ENCODE peak calls at places on chromosomes 13 and 19, in nine cellular contexts. S, F, I, N, D, V, E, M and P are unnamed samples.

GRCh38 chr19:42794751-42795150 is 29.3 kb upstream of the PSG8 start:
- DNase-seq in S (no peak), D (no peak), F (no peak), N (no peak), E (no peak), V (no peak), M (no peak), I (no peak), P (no peak)

GRCh38 chr13:67343777-67344176 is 113.6 kb upstream of the PCDH9 start:
- DNase-seq in N (no peak), I (no peak), M (no peak), E (no peak), V (peak), S (no peak), F (no peak), D (no peak), P (no peak)

GRCh38 chr19:30656520-30657100 is 284.4 kb downstream of the ZNF536 start:
- DNase-seq in I (no peak), F (no peak), V (no peak), M (no peak), D (no peak), S (no peak), N (no peak), E (no peak), P (no peak)

GRCh38 chr13:48585456-48585840 is 52.6 kb upstream of the RCBTB2 start:
- DNase-seq in N (peak), M (peak), E (peak), D (no peak), I (no peak), V (peak), F (no peak), S (peak), P (peak)

GRCh38 chr19:12764698-12765097 is 10.7 kb downstream of the HOOK2 start:
- DNase-seq in I (no peak), F (no peak), N (no peak), S (no peak), V (no peak), E (no peak), D (no peak), M (no peak), P (no peak)

GRCh38 chr19:41541990-41542584 is 33.9 kb upstream of the CEACAM21 start:
- DNase-seq in E (peak), S (no peak), D (peak), I (peak), V (peak), F (peak), M (peak), N (peak), P (no peak)

GRCh38 chr13:113064534-113065405 is 40.8 kb upstream of the F7 start:
- DNase-seq in N (peak), F (no peak), S (no peak), I (peak), E (peak), M (no peak), V (peak), D (no peak), P (no peak)

GRCh38 chr13:24203726-24204295 is 43.3 kb downstream of the SPATA13 start:
- DNase-seq in S (no peak), D (no peak), N (no peak), M (no peak), V (peak), E (no peak), I (no peak), F (no peak), P (no peak)

GRCh38 chr13:89937420-89937819 is 1410.1 kb upstream of the MIR17HG start:
- DNase-seq in D (no peak), M (no peak), E (no peak), S (no peak), I (no peak), N (no peak), F (no peak), V (no peak), P (no peak)

GRCh38 chr13:80516818-80517348 is 176.0 kb upstream of the SPRY2 start:
- DNase-seq in I (no peak), M (no peak), N (no peak), V (no peak), E (no peak), D (no peak), S (no peak), F (no peak), P (no peak)

GRCh38 chr13:113117956-113118327 is 4.7 kb upstream of the F10 start:
- DNase-seq in V (no peak), I (peak), M (no peak), E (no peak), D (no peak), S (no peak), N (no peak), F (no peak), P (no peak)

GRCh38 chr13:62997696-62998095 is 1582.0 kb upstream of the PCDH20 start:
- DNase-seq in N (no peak), M (no peak), F (no peak), S (no peak), D (no peak), I (no peak), E (no peak), V (no peak), P (no peak)

GRCh38 chr19:14325863-14326262 is 55.4 kb upstream of the ADGRE5 start:
- DNase-seq in N (no peak), I (no peak), D (no peak), M (no peak), F (no peak), V (no peak), E (no peak), S (no peak), P (no peak)

GRCh38 chr13:112903071-112903577 is 65.9 kb upstream of the MCF2L start:
- DNase-seq in F (peak), M (no peak), I (peak), D (no peak), S (no peak), E (no peak), N (no peak), V (no peak), P (no peak)

GRCh38 chr19:50721441-50722137 is 1.6 kb upstream of the CLEC11A start:
- DNase-seq in I (no peak), F (no peak), E (no peak), V (no peak), N (no peak), S (no peak), D (no peak), M (no peak), P (no peak)

GRCh38 chr13:30735025-30735967 is at the start of gene ALOX5AP:
- DNase-seq in F (no peak), I (peak), N (no peak), S (no peak), M (no peak), D (peak), V (no peak), E (no peak), P (no peak)

GRCh38 chr13:24033527-24034302 is 126.8 kb upstream of the SPATA13 start:
- DNase-seq in V (no peak), E (peak), N (peak), M (no peak), D (no peak), I (no peak), F (no peak), S (peak), P (peak)

GRCh38 chr13:24406524-24406923 is 97.1 kb downstream of the C1QTNF9 start:
- DNase-seq in M (no peak), N (no peak), E (no peak), V (no peak), D (no peak), S (no peak), F (no peak), I (no peak), P (no peak)

GRCh38 chr13:43005460-43006236 is 13.6 kb upstream of the EPSTI1 start:
- DNase-seq in D (no peak), N (peak), S (no peak), I (no peak), F (no peak), V (peak), M (no peak), E (peak), P (no peak)

GRCh38 chr13:103573446-103573845 is 507.2 kb upstream of the SLC10A2 start:
- DNase-seq in F (no peak), I (no peak), M (no peak), N (no peak), E (no peak), D (no peak), V (no peak), S (no peak), P (no peak)

GRCh38 chr13:102651892-102652291 is 43.0 kb downstream of the METTL21C start:
- DNase-seq in F (no peak), N (peak), I (no peak), E (peak), S (no peak), D (no peak), V (no peak), M (no peak), P (peak)

GRCh38 chr19:2337329-2337707 is 8.8 kb downstream of the SPPL2B start:
- DNase-seq in V (no peak), E (peak), F (peak), D (no peak), N (peak), I (no peak), M (peak), S (no peak), P (no peak)

GRCh38 chr19:38134538-38135149 is 89.4 kb downstream of the DPF1 start:
- DNase-seq in I (no peak), M (peak), S (no peak), N (peak), V (peak), D (peak), E (peak), F (peak), P (peak)

GRCh38 chr19:4597975-4598671 is 38.6 kb upstream of the SEMA6B start:
- DNase-seq in V (peak), D (no peak), E (peak), I (no peak), F (peak), M (peak), S (no peak), N (no peak), P (no peak)

GRCh38 chr13:30766234-30766633 is 30.9 kb downstream of the ALOX5AP start:
- DNase-seq in N (no peak), I (no peak), D (no peak), F (no peak), S (no peak), V (no peak), M (no peak), E (no peak), P (no peak)

GRCh38 chr19:6481541-6482342 is at the start of gene DENND1C:
- DNase-seq in I (peak), F (peak), N (no peak), M (peak), D (peak), E (no peak), S (no peak), V (peak), P (no peak)

GRCh38 chr13:84032116-84032515 is 149.8 kb upstream of the SLITRK1 start:
- DNase-seq in F (no peak), S (no peak), E (no peak), V (peak), M (no peak), D (no peak), I (no peak), N (peak), P (no peak)

GRCh38 chr19:56114051-56114694 is 6.9 kb downstream of the ZNF787 start:
- DNase-seq in V (no peak), E (no peak), M (no peak), I (no peak), S (no peak), D (no peak), F (peak), N (no peak), P (no peak)

GRCh38 chr19:56765107-56765506 is 75.4 kb downstream of the PEG3 start:
- DNase-seq in N (no peak), M (peak), V (no peak), E (peak), I (peak), D (peak), F (no peak), S (no peak), P (no peak)

GRCh38 chr19:2477141-2477710 is 1.3 kb downstream of the GADD45B start:
- DNase-seq in M (no peak), E (peak), I (peak), N (peak), D (peak), V (peak), S (no peak), F (peak), P (no peak)

GRCh38 chr13:26628706-26629105 is 71.2 kb downstream of the WASF3 start:
- DNase-seq in I (no peak), N (peak), E (peak), V (peak), S (no peak), F (peak), D (no peak), M (peak), P (no peak)
- TF ChIP-seq CTCF in I (no peak), N (peak), E (peak), V (peak), S (peak), F (peak), D (no peak), M (no peak), P (peak)

DNA sequence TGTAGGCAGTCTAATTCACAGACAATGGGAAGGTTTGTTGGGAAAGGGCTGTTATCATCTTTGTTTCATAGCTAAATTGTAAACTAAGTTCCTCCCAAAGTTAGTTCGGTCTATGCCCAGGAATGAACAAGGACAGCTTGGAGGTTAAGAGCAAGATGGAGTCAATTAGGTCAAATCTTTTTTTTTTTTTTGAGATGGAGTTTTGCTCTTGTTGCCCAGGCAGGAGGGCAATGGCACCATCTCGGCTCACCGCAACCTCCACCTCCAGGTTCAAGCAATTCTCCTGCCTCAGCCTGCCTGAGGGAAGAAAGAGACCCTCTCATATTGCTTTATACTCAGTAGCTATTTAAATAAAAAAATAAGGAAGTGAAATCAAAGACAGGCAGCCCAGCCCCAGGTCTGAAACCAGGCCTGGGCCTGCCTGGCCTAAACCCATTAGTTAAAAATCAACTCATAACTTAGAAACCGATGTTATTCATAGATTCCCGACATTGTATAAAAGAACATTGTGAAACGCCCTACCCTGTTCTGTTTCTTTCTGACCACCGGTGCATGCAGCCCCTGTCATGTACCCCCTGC is 297.4 kb upstream of the SGCG start:
- DNase-seq in E (no peak), F (no peak), S (no peak), I (no peak), M (no peak), N (no peak), V (no peak), D (no peak), P (no peak)
- H3K4me3 ChIP-seq in E (no peak), F (no peak), S (no peak), I (no peak), M (no peak), N (no peak), V (no peak), D (no peak), P (no peak)

GRCh38 chr13:21670883-21671792 is at the start of gene FGF9:
- DNase-seq in E (peak), N (peak), F (peak), D (peak), V (peak), S (no peak), M (peak), I (peak), P (no peak)
- TF ChIP-seq CTCF in E (no peak), N (no peak), F (peak), D (no peak), V (no peak), S (peak), M (no peak), I (no peak), P (no peak)

DNA sequence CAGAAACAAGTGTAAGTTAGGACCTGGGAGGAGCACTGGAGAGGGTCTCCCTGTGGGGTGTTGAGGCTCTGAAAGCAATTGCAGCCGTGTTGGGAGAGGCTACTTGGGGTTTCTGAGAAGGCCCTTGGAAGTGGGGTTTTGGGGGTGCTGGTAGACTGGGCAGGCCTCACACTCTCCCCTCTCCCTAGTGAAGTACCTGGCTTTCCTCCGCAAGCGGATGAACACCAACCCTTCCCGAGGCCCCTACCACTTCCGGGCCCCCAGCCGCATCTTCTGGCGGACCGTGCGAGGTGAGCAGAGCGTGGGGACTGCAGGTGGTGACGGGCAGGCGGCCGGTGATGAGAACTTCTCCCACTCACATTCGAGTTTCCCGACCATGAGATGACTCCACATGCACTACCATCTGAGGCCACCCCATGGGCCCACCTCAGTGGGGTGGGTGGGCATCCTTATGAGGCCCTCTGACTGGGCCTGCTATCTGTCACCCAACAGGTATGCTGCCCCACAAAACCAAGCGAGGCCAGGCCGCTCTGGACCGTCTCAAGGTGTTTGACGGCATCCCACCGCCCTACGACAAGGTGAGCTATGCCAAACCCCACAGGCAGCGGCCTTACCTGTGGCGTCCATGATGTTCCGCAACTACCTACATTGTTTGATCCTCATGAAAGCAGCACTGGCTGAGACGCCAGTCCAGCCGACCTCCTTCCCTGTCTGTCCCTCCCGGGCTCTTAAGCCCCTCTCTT is 3.0 kb downstream of the RPL13A start:
- DNase-seq in I (no peak), V (no peak), M (no peak), E (no peak), D (no peak), N (no peak), F (no peak), S (no peak), P (no peak)
- H3K4me3 ChIP-seq in I (peak), V (peak), M (no peak), E (peak), D (no peak), N (peak), F (peak), S (no peak), P (peak)

GRCh38 chr13:111153977-111154332 is 38.8 kb downstream of the ARHGEF7 start:
- DNase-seq in V (peak), E (no peak), D (peak), M (peak), N (no peak), F (no peak), S (no peak), I (no peak), P (no peak)
- TF ChIP-seq CTCF in V (no peak), E (peak), D (no peak), M (peak), N (peak), F (peak), S (peak), I (peak), P (peak)

GRCh38 chr13:111638233-111638632 is 317.8 kb downstream of the TEX29 start:
- DNase-seq in F (no peak), V (no peak), S (no peak), N (no peak), E (no peak), I (no peak), M (no peak), D (no peak), P (no peak)

GRCh38 chr13:111636271-111636670 is 315.8 kb downstream of the TEX29 start:
- DNase-seq in S (no peak), I (no peak), V (no peak), F (no peak), E (no peak), N (no peak), M (no peak), D (no peak), P (no peak)

GRCh38 chr13:111636804-111637203 is 316.4 kb downstream of the TEX29 start:
- DNase-seq in S (no peak), N (no peak), E (no peak), M (no peak), V (no peak), I (no peak), F (peak), D (no peak), P (no peak)

GRCh38 chr13:111639196-111639705 is 318.8 kb downstream of the TEX29 start:
- DNase-seq in I (no peak), M (no peak), V (no peak), D (no peak), S (no peak), E (no peak), F (peak), N (no peak), P (no peak)

DNA sequence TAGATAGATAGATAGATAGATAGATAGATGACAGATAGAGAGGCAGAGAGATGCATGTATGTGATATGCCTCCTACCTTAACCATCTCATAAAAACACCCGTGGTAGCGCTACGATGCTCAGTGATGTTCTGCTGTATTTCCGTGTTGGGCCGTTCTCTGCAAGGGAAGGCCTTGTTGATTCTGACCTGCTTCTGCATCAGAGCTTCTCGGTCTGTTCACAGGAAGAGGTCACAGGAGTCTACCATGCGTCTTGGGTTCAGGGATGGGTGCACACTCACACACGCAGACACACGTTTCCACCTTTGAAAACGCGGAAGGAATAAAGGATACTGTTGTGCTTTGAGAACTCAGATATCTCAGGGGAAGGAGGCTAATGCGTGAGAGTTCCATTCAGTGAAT is 316.9 kb downstream of the TEX29 start:
- DNase-seq in S (no peak), E (no peak), M (no peak), N (no peak), V (no peak), D (no peak), F (peak), I (no peak), P (no peak)
- H3K4me3 ChIP-seq in S (no peak), E (no peak), M (no peak), N (no peak), V (no peak), D (no peak), F (no peak), I (no peak), P (no peak)

DNA sequence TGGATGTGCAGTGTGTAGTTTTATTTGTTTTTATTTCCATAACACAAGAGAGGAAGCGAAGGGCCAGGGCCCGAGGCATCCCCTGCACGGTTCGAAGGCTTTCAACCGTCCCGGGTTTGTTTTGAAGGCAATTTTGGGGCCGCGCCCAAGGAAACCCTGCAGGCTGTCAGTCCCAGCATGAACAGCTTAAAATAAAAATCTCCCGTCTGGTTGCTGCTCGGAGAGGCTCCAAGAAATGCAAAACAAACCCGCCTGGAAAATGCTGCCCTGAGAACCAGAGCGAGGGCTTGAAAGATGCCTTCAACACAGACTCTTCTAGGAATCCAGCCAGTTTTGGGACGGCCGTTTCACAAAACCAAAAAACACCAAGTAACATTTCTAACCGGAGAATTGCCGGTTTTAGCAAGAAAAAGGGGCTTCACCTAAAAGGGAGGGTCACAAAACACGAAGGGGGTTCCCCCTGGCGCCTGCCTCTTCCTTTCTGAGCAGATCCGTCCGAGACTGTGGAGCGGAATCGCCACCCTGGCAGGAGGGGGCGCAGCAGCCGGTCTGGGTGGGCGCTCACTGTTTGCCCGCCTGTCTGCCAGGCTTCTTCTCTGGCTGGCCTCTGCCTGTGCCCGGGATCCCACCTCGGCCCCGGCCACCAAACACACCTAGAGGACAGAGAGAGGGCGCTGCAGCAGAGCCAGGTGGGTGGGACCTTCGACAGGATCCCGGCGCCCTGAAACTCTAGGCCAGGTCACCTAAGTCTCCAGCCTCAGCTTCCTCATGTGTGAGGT is 15.8 kb downstream of the LSM4 start:
- DNase-seq in M (no peak), V (no peak), E (no peak), I (peak), N (peak), F (peak), S (no peak), D (peak), P (no peak)
- TF ChIP-seq CTCF in M (no peak), V (no peak), E (no peak), I (no peak), N (no peak), F (no peak), S (no peak), D (peak), P (no peak)